ENCODE peak calls at places on chromosome 16, in seven cellular contexts. One of them, this sample, is unnamed.

GRCh38 chr16:70778901-70779309 is 22.1 kb downstream of the VAC14 start:
- DNase-seq in CD4-positive, alpha-beta memory T cell: no peak
- DNase-seq in kidney tubule cell: peak
- DNase-seq in NCI-H1694: no peak
- DNase-seq in posterior cingulate gyrus: peak
- DNase-seq in neural crest cell: peak
- DNase-seq in CD8-positive, alpha-beta T cell: no peak
- DNase-seq in this sample: peak

GRCh38 chr16:84117482-84117843 is 721 bp upstream of the MBTPS1 start:
- DNase-seq in CD4-positive, alpha-beta memory T cell: no peak
- DNase-seq in kidney tubule cell: peak
- DNase-seq in NCI-H1694: no peak
- DNase-seq in posterior cingulate gyrus: no peak
- DNase-seq in neural crest cell: no peak
- DNase-seq in CD8-positive, alpha-beta T cell: peak
- DNase-seq in this sample: no peak

GRCh38 chr16:68644715-68645493 is at the start of gene CDH3:
- DNase-seq in CD4-positive, alpha-beta memory T cell: peak
- DNase-seq in kidney tubule cell: peak
- DNase-seq in NCI-H1694: no peak
- DNase-seq in posterior cingulate gyrus: no peak
- DNase-seq in neural crest cell: peak
- DNase-seq in CD8-positive, alpha-beta T cell: no peak
- DNase-seq in this sample: peak

GRCh38 chr16:27462846-27463682 is 61.1 kb downstream of the IL21R start:
- DNase-seq in CD4-positive, alpha-beta memory T cell: no peak
- DNase-seq in kidney tubule cell: no peak
- DNase-seq in NCI-H1694: no peak
- DNase-seq in posterior cingulate gyrus: no peak
- DNase-seq in neural crest cell: no peak
- DNase-seq in CD8-positive, alpha-beta T cell: no peak
- DNase-seq in this sample: no peak

GRCh38 chr16:67766281-67766680 is 40.1 kb downstream of the RANBP10 start:
- DNase-seq in CD4-positive, alpha-beta memory T cell: no peak
- DNase-seq in kidney tubule cell: no peak
- DNase-seq in NCI-H1694: no peak
- DNase-seq in posterior cingulate gyrus: no peak
- DNase-seq in neural crest cell: no peak
- DNase-seq in CD8-positive, alpha-beta T cell: no peak
- DNase-seq in this sample: no peak

GRCh38 chr16:24766057-24766456 is 36.6 kb downstream of the TNRC6A start:
- DNase-seq in CD4-positive, alpha-beta memory T cell: no peak
- DNase-seq in kidney tubule cell: no peak
- DNase-seq in NCI-H1694: no peak
- DNase-seq in posterior cingulate gyrus: no peak
- DNase-seq in neural crest cell: no peak
- DNase-seq in CD8-positive, alpha-beta T cell: no peak
- DNase-seq in this sample: no peak

GRCh38 chr16:50528820-50529219 is 19.4 kb upstream of the NKD1 start:
- DNase-seq in CD4-positive, alpha-beta memory T cell: no peak
- DNase-seq in kidney tubule cell: no peak
- DNase-seq in NCI-H1694: no peak
- DNase-seq in posterior cingulate gyrus: no peak
- DNase-seq in neural crest cell: no peak
- DNase-seq in CD8-positive, alpha-beta T cell: no peak
- DNase-seq in this sample: no peak

GRCh38 chr16:17835118-17835949 is 364.6 kb upstream of the XYLT1 start:
- DNase-seq in CD4-positive, alpha-beta memory T cell: no peak
- DNase-seq in kidney tubule cell: no peak
- DNase-seq in NCI-H1694: no peak
- DNase-seq in posterior cingulate gyrus: no peak
- DNase-seq in neural crest cell: no peak
- DNase-seq in CD8-positive, alpha-beta T cell: no peak
- DNase-seq in this sample: no peak

GRCh38 chr16:30551781-30552180 is 6.4 kb downstream of the ZNF764 start:
- DNase-seq in CD4-positive, alpha-beta memory T cell: peak
- DNase-seq in kidney tubule cell: no peak
- DNase-seq in NCI-H1694: no peak
- DNase-seq in posterior cingulate gyrus: no peak
- DNase-seq in neural crest cell: no peak
- DNase-seq in CD8-positive, alpha-beta T cell: peak
- DNase-seq in this sample: no peak

GRCh38 chr16:65846210-65846602 is 520.3 kb upstream of the CDH5 start:
- DNase-seq in CD4-positive, alpha-beta memory T cell: no peak
- DNase-seq in kidney tubule cell: no peak
- DNase-seq in NCI-H1694: no peak
- DNase-seq in posterior cingulate gyrus: no peak
- DNase-seq in neural crest cell: no peak
- DNase-seq in CD8-positive, alpha-beta T cell: no peak
- DNase-seq in this sample: no peak

GRCh38 chr16:22189473-22190168 is 16.5 kb upstream of the EEF2K start:
- DNase-seq in CD4-positive, alpha-beta memory T cell: peak
- DNase-seq in kidney tubule cell: peak
- DNase-seq in NCI-H1694: no peak
- DNase-seq in posterior cingulate gyrus: no peak
- DNase-seq in neural crest cell: no peak
- DNase-seq in CD8-positive, alpha-beta T cell: peak
- DNase-seq in this sample: no peak

GRCh38 chr16:69397821-69398521 is 12.2 kb upstream of the TERF2 start:
- DNase-seq in CD4-positive, alpha-beta memory T cell: no peak
- DNase-seq in kidney tubule cell: peak
- DNase-seq in NCI-H1694: peak
- DNase-seq in posterior cingulate gyrus: peak
- DNase-seq in neural crest cell: peak
- DNase-seq in CD8-positive, alpha-beta T cell: no peak
- DNase-seq in this sample: peak

GRCh38 chr16:81483064-81483969 is 38.7 kb downstream of the CMIP start:
- DNase-seq in CD4-positive, alpha-beta memory T cell: no peak
- DNase-seq in kidney tubule cell: no peak
- DNase-seq in NCI-H1694: no peak
- DNase-seq in posterior cingulate gyrus: no peak
- DNase-seq in neural crest cell: no peak
- DNase-seq in CD8-positive, alpha-beta T cell: no peak
- DNase-seq in this sample: no peak

GRCh38 chr16:57245472-57246113 is 534 bp downstream of the ARL2BP start:
- DNase-seq in CD4-positive, alpha-beta memory T cell: no peak
- DNase-seq in kidney tubule cell: no peak
- DNase-seq in NCI-H1694: no peak
- DNase-seq in posterior cingulate gyrus: no peak
- DNase-seq in neural crest cell: peak
- DNase-seq in CD8-positive, alpha-beta T cell: no peak
- DNase-seq in this sample: no peak

GRCh38 chr16:21946889-21947635 is 6.1 kb upstream of the UQCRC2 start:
- DNase-seq in CD4-positive, alpha-beta memory T cell: no peak
- DNase-seq in kidney tubule cell: no peak
- DNase-seq in NCI-H1694: no peak
- DNase-seq in posterior cingulate gyrus: no peak
- DNase-seq in neural crest cell: no peak
- DNase-seq in CD8-positive, alpha-beta T cell: no peak
- DNase-seq in this sample: no peak

GRCh38 chr16:9090101-9090959 is 1.1 kb upstream of the HAPSTR1 start:
- DNase-seq in CD4-positive, alpha-beta memory T cell: peak
- DNase-seq in kidney tubule cell: no peak
- DNase-seq in NCI-H1694: no peak
- DNase-seq in posterior cingulate gyrus: peak
- DNase-seq in neural crest cell: peak
- DNase-seq in CD8-positive, alpha-beta T cell: peak
- DNase-seq in this sample: no peak

This sample was measured in HAP-1.